ENCODE peak calls at places on chromosome 2, in four cellular contexts. X is activated T-cell treated with anti-CD3 and anti-CD28 coated beads for 1 hour, H is H4, Q is EL. Y is an unnamed sample.

GRCh38 chr2:14826518-14826917 is 194.0 kb downstream of the LRATD1 start:
- DNase-seq in X (no peak), H (no peak), Q (no peak), Y (no peak)

GRCh38 chr2:132923787-132924186 is 253.8 kb upstream of the LYPD1 start:
- DNase-seq in X (no peak), H (peak; percentile 29), Q (peak; percentile 75), Y (no peak)

GRCh38 chr2:14016289-14016955 is 616.1 kb upstream of the LRATD1 start:
- DNase-seq in X (no peak), H (peak; percentile 79), Q (no peak), Y (peak; percentile 11)

GRCh38 chr2:54459037-54459441 is 2.9 kb downstream of the SPTBN1 start:
- DNase-seq in X (no peak), H (no peak), Q (peak; percentile 50), Y (no peak)

GRCh38 chr2:238974510-238975166 is 126.8 kb downstream of the TWIST2 start:
- DNase-seq in X (no peak), H (peak; percentile 91), Q (peak; percentile 92), Y (peak; percentile 9)

GRCh38 chr2:45083175-45083574 is 73.9 kb upstream of the SIX2 start:
- DNase-seq in X (no peak), H (peak; percentile 68), Q (no peak), Y (no peak)

GRCh38 chr2:134341476-134341875 is 87.6 kb downstream of the MGAT5 start:
- DNase-seq in X (no peak), H (no peak), Q (no peak), Y (no peak)

GRCh38 chr2:46268986-46269385 is 28.2 kb upstream of the EPAS1 start:
- DNase-seq in X (no peak), H (peak; percentile 82), Q (peak; percentile 48), Y (no peak)

GRCh38 chr2:10983711-10984110 is 72.0 kb downstream of the KCNF1 start:
- DNase-seq in X (no peak), H (no peak), Q (no peak), Y (no peak)

GRCh38 chr2:223801702-223802101 is 35.7 kb downstream of the AP1S3 start:
- DNase-seq in X (no peak), H (no peak), Q (no peak), Y (no peak)

GRCh38 chr2:39380525-39381150 is 56.4 kb downstream of the MAP4K3 start:
- DNase-seq in X (no peak), H (no peak), Q (peak; percentile 8), Y (no peak)

GRCh38 chr2:73292906-73293533 is 328 bp downstream of the EGR4 start:
- DNase-seq in X (no peak), H (no peak), Q (no peak), Y (no peak)

GRCh38 chr2:24083567-24084385 is 858 bp downstream of the TP53I3 start:
- DNase-seq in X (no peak), H (peak; percentile 8), Q (peak; percentile 84), Y (peak; percentile 99)

GRCh38 chr2:132439703-132440398 is 23.2 kb downstream of the GPR39 start:
- DNase-seq in X (no peak), H (peak; percentile 80), Q (peak; percentile 31), Y (no peak)

GRCh38 chr2:172333626-172334330 is 93.6 kb upstream of the ITGA6 start:
- DNase-seq in X (no peak), H (no peak), Q (no peak), Y (no peak)

GRCh38 chr2:8649718-8650117 is 32.1 kb upstream of the ID2 start:
- DNase-seq in X (no peak), H (no peak), Q (no peak), Y (no peak)

GRCh38 chr2:102510791-102511575 is 38.0 kb downstream of the SLC9A4 start:
- DNase-seq in X (no peak), H (no peak), Q (no peak), Y (no peak)

GRCh38 chr2:60998628-60999545 is 18.6 kb upstream of the PEX13 start:
- DNase-seq in X (no peak), H (peak; percentile 43), Q (peak; percentile 43), Y (peak; percentile 72)

GRCh38 chr2:207629553-207629952 is 4.4 kb upstream of the METTL21A start:
- DNase-seq in X (no peak), H (no peak), Q (no peak), Y (no peak)

GRCh38 chr2:19860022-19860421 is 41.8 kb downstream of the TTC32 start:
- DNase-seq in X (no peak), H (peak; percentile 7), Q (no peak), Y (no peak)

GRCh38 chr2:11396690-11396985 is 52.2 kb upstream of the ROCK2 start:
- DNase-seq in X (no peak), H (no peak), Q (no peak), Y (no peak)

GRCh38 chr2:239818086-239818485 is 207.1 kb downstream of the NDUFA10 start:
- DNase-seq in X (no peak), H (no peak), Q (no peak), Y (no peak)

GRCh38 chr2:16952368-16952767 is 286.7 kb upstream of the CYRIA start:
- DNase-seq in X (no peak), H (no peak), Q (no peak), Y (no peak)

GRCh38 chr2:201411421-201411820 is 39.8 kb downstream of the TRAK2 start:
- DNase-seq in X (no peak), H (no peak), Q (no peak), Y (no peak)

GRCh38 chr2:103860016-103860415 is 993.9 kb upstream of the POU3F3 start:
- DNase-seq in X (no peak), H (no peak), Q (no peak), Y (no peak)

GRCh38 chr2:236742936-236743622 is 173.5 kb downstream of the ACKR3 start:
- DNase-seq in X (no peak), H (no peak), Q (no peak), Y (peak; percentile 88)

GRCh38 chr2:195356920-195357440 is 300.0 kb upstream of the SLC39A10 start:
- DNase-seq in X (no peak), H (no peak), Q (peak; percentile 12), Y (no peak)

GRCh38 chr2:219071189-219071816 is 10.6 kb upstream of the IHH start:
- DNase-seq in X (no peak), H (no peak), Q (peak; percentile 21), Y (no peak)

GRCh38 chr2:3277748-3278520 is 99.7 kb downstream of the EIPR1 start:
- DNase-seq in X (no peak), H (no peak), Q (no peak), Y (no peak)

GRCh38 chr2:17610521-17610920 is 70.0 kb downstream of the VSNL1 start:
- DNase-seq in X (no peak), H (no peak), Q (no peak), Y (no peak)

GRCh38 chr2:27653397-27653796 is 10.0 kb downstream of the SUPT7L start:
- DNase-seq in X (no peak), H (no peak), Q (peak; percentile 47), Y (no peak)

GRCh38 chr2:201122276-201122675 is 6.3 kb downstream of the CFLAR start:
- DNase-seq in X (no peak), H (no peak), Q (no peak), Y (no peak)

Y was measured in SJCRH30.